ENCODE peak calls at places on chromosome 22, in four cellular contexts. One of them, this sample, is unnamed.

GRCh38 chr22:44975444-44976262 is 34.2 kb downstream of the PHF21B start:
- DNase-seq in Daoy: peak
- DNase-seq in foreskin fibroblast: peak
- DNase-seq in activated T-cell treated with anti-CD3 and anti-CD28 coated beads for 1 hour: peak
- DNase-seq in this sample: no peak

GRCh38 chr22:35150163-35151107 is 84.5 kb downstream of the ISX start:
- DNase-seq in Daoy: peak
- DNase-seq in foreskin fibroblast: peak
- DNase-seq in activated T-cell treated with anti-CD3 and anti-CD28 coated beads for 1 hour: peak
- DNase-seq in this sample: peak

GRCh38 chr22:26968873-26969272 is 311.5 kb downstream of the MIAT start:
- DNase-seq in Daoy: peak
- DNase-seq in foreskin fibroblast: no peak
- DNase-seq in activated T-cell treated with anti-CD3 and anti-CD28 coated beads for 1 hour: no peak
- DNase-seq in this sample: no peak

GRCh38 chr22:36326178-36327161 is 61.3 kb downstream of the MYH9 start:
- DNase-seq in Daoy: no peak
- DNase-seq in foreskin fibroblast: no peak
- DNase-seq in activated T-cell treated with anti-CD3 and anti-CD28 coated beads for 1 hour: no peak
- DNase-seq in this sample: no peak

GRCh38 chr22:36775589-36775965 is 342 bp downstream of the IFT27 start:
- DNase-seq in Daoy: peak
- DNase-seq in foreskin fibroblast: no peak
- DNase-seq in activated T-cell treated with anti-CD3 and anti-CD28 coated beads for 1 hour: peak
- DNase-seq in this sample: no peak

GRCh38 chr22:24134090-24134846 is 47.0 kb upstream of the SUSD2 start:
- DNase-seq in Daoy: no peak
- DNase-seq in foreskin fibroblast: no peak
- DNase-seq in activated T-cell treated with anti-CD3 and anti-CD28 coated beads for 1 hour: peak
- DNase-seq in this sample: peak

GRCh38 chr22:40363059-40363458 is 7.3 kb upstream of the SGSM3 start:
- DNase-seq in Daoy: no peak
- DNase-seq in foreskin fibroblast: peak
- DNase-seq in activated T-cell treated with anti-CD3 and anti-CD28 coated beads for 1 hour: no peak
- DNase-seq in this sample: no peak

GRCh38 chr22:31343235-31344191 is 2.6 kb downstream of the PATZ1 start:
- DNase-seq in Daoy: no peak
- DNase-seq in foreskin fibroblast: no peak
- DNase-seq in activated T-cell treated with anti-CD3 and anti-CD28 coated beads for 1 hour: no peak
- DNase-seq in this sample: no peak

GRCh38 chr22:38355275-38355674 is 38.0 kb upstream of the CSNK1E start:
- DNase-seq in Daoy: no peak
- DNase-seq in foreskin fibroblast: no peak
- DNase-seq in activated T-cell treated with anti-CD3 and anti-CD28 coated beads for 1 hour: no peak
- DNase-seq in this sample: no peak

GRCh38 chr22:21055880-21056319 is 10.2 kb downstream of the LRRC74B start:
- DNase-seq in Daoy: no peak
- DNase-seq in foreskin fibroblast: no peak
- DNase-seq in activated T-cell treated with anti-CD3 and anti-CD28 coated beads for 1 hour: no peak
- DNase-seq in this sample: no peak

GRCh38 chr22:20951151-20951931 is 15.7 kb upstream of the AIFM3 start:
- DNase-seq in Daoy: no peak
- DNase-seq in foreskin fibroblast: no peak
- DNase-seq in activated T-cell treated with anti-CD3 and anti-CD28 coated beads for 1 hour: no peak
- DNase-seq in this sample: no peak

GRCh38 chr22:20552450-20552894 is 45.1 kb downstream of the MED15 start:
- DNase-seq in Daoy: no peak
- DNase-seq in foreskin fibroblast: peak
- DNase-seq in activated T-cell treated with anti-CD3 and anti-CD28 coated beads for 1 hour: no peak
- DNase-seq in this sample: no peak

GRCh38 chr22:40426671-40427070 is 56.3 kb downstream of the SGSM3 start:
- DNase-seq in Daoy: no peak
- DNase-seq in foreskin fibroblast: no peak
- DNase-seq in activated T-cell treated with anti-CD3 and anti-CD28 coated beads for 1 hour: no peak
- DNase-seq in this sample: no peak

GRCh38 chr22:30054764-30055069 is 25.5 kb upstream of the HORMAD2 start:
- DNase-seq in Daoy: no peak
- DNase-seq in foreskin fibroblast: no peak
- DNase-seq in activated T-cell treated with anti-CD3 and anti-CD28 coated beads for 1 hour: no peak
- DNase-seq in this sample: no peak

GRCh38 chr22:18065256-18065655 is 12.5 kb upstream of the PEX26 start:
- DNase-seq in Daoy: peak
- DNase-seq in foreskin fibroblast: no peak
- DNase-seq in activated T-cell treated with anti-CD3 and anti-CD28 coated beads for 1 hour: no peak
- DNase-seq in this sample: no peak

GRCh38 chr22:44691796-44692661 is 10.0 kb upstream of the PRR5 start:
- DNase-seq in Daoy: no peak
- DNase-seq in foreskin fibroblast: no peak
- DNase-seq in activated T-cell treated with anti-CD3 and anti-CD28 coated beads for 1 hour: no peak
- DNase-seq in this sample: no peak

GRCh38 chr22:21075516-21076138 is 29.9 kb downstream of the LRRC74B start:
- DNase-seq in Daoy: no peak
- DNase-seq in foreskin fibroblast: no peak
- DNase-seq in activated T-cell treated with anti-CD3 and anti-CD28 coated beads for 1 hour: no peak
- DNase-seq in this sample: no peak

GRCh38 chr22:20636075-20636812 is 128.8 kb downstream of the MED15 start:
- DNase-seq in Daoy: no peak
- DNase-seq in foreskin fibroblast: no peak
- DNase-seq in activated T-cell treated with anti-CD3 and anti-CD28 coated beads for 1 hour: no peak
- DNase-seq in this sample: no peak

GRCh38 chr22:33842421-33843094 is 77.7 kb downstream of the LARGE1 start:
- DNase-seq in Daoy: no peak
- DNase-seq in foreskin fibroblast: no peak
- DNase-seq in activated T-cell treated with anti-CD3 and anti-CD28 coated beads for 1 hour: no peak
- DNase-seq in this sample: no peak

GRCh38 chr22:44683237-44683636 is 18.8 kb upstream of the PRR5 start:
- DNase-seq in Daoy: no peak
- DNase-seq in foreskin fibroblast: no peak
- DNase-seq in activated T-cell treated with anti-CD3 and anti-CD28 coated beads for 1 hour: no peak
- DNase-seq in this sample: no peak

GRCh38 chr22:49705631-49706352 is 121.9 kb downstream of the BRD1 start:
- DNase-seq in Daoy: no peak
- DNase-seq in foreskin fibroblast: no peak
- DNase-seq in activated T-cell treated with anti-CD3 and anti-CD28 coated beads for 1 hour: no peak
- DNase-seq in this sample: no peak

GRCh38 chr22:23394525-23395326 is 185.4 kb downstream of the IGLL1 start:
- DNase-seq in Daoy: no peak
- DNase-seq in foreskin fibroblast: no peak
- DNase-seq in activated T-cell treated with anti-CD3 and anti-CD28 coated beads for 1 hour: no peak
- DNase-seq in this sample: no peak

GRCh38 chr22:36860017-36860416 is 789 bp upstream of the NCF4 start:
- DNase-seq in Daoy: no peak
- DNase-seq in foreskin fibroblast: no peak
- DNase-seq in activated T-cell treated with anti-CD3 and anti-CD28 coated beads for 1 hour: no peak
- DNase-seq in this sample: no peak

GRCh38 chr22:45804319-45804985 is 132.8 kb downstream of the ATXN10 start:
- DNase-seq in Daoy: no peak
- DNase-seq in foreskin fibroblast: no peak
- DNase-seq in activated T-cell treated with anti-CD3 and anti-CD28 coated beads for 1 hour: no peak
- DNase-seq in this sample: no peak

GRCh38 chr22:19596680-19597398 is 72.6 kb upstream of the CLDN5 start:
- DNase-seq in Daoy: no peak
- DNase-seq in foreskin fibroblast: no peak
- DNase-seq in activated T-cell treated with anti-CD3 and anti-CD28 coated beads for 1 hour: no peak
- DNase-seq in this sample: no peak

This sample was measured in NCI-H2227 treated with DMSO at 0.1 percent for 48 hours.